ENCODE peak calls at places on chromosome 16, in four cellular contexts. C is adrenal gland, N is IMR-90, Q is fibroblast of mammary gland. X is an unnamed sample.

GRCh38 chr16:85451646-85452363 is 161.3 kb upstream of the GSE1 start:
- DNase-seq in N (no peak), C (no peak), Q (no peak), X (no peak)

GRCh38 chr16:81625544-81626152 is 153.4 kb upstream of the PLCG2 start:
- DNase-seq in C (peak; percentile 95), N (peak; percentile 43), Q (peak; percentile 29), X (peak; percentile 56)

GRCh38 chr16:27718767-27719445 is 169.0 kb downstream of the KATNIP start:
- DNase-seq in C (no peak), Q (no peak), N (no peak), X (no peak)

GRCh38 chr16:22757202-22757601 is 56.8 kb upstream of the HS3ST2 start:
- DNase-seq in C (no peak), Q (no peak), N (no peak), X (no peak)

GRCh38 chr16:65083181-65083845 is 38.5 kb downstream of the CDH11 start:
- DNase-seq in C (no peak), N (peak; percentile 45), Q (peak; percentile 62), X (peak; percentile 37)

GRCh38 chr16:53872248-53873221 is 168.6 kb downstream of the FTO start:
- DNase-seq in N (peak; percentile 93), Q (peak; percentile 89), C (no peak), X (peak; percentile 91)

GRCh38 chr16:68369697-68370096 is 58.9 kb downstream of the PRMT7 start:
- DNase-seq in Q (no peak), N (no peak), C (no peak), X (no peak)

GRCh38 chr16:10988164-10988803 is 43.9 kb downstream of the CLEC16A start:
- DNase-seq in N (no peak), C (no peak), Q (no peak), X (no peak)

GRCh38 chr16:55488306-55488705 is 9.3 kb downstream of the MMP2 start:
- DNase-seq in N (no peak), Q (no peak), C (no peak), X (peak; percentile 64)

GRCh38 chr16:89473791-89474414 is 16.5 kb downstream of the ANKRD11 start:
- DNase-seq in N (peak; percentile 56), C (peak; percentile 44), Q (peak; percentile 82), X (peak; percentile 65)

GRCh38 chr16:86931410-86931941 is 353.1 kb downstream of the FOXL1 start:
- DNase-seq in N (peak; percentile 89), C (peak; percentile 23), Q (peak; percentile 75), X (peak; percentile 90)

GRCh38 chr16:69306031-69306430 is 5.1 kb upstream of the VPS4A start:
- DNase-seq in Q (peak; percentile 34), N (no peak), C (no peak), X (peak; percentile 64)

GRCh38 chr16:87416826-87417471 is 24.8 kb downstream of the MAP1LC3B start:
- DNase-seq in C (peak; percentile 42), Q (peak; percentile 78), N (peak; percentile 72), X (peak; percentile 71)

GRCh38 chr16:14957576-14958322 is 17.1 kb upstream of the PDXDC1 start:
- DNase-seq in N (no peak), C (peak; percentile 12), Q (no peak), X (no peak)

GRCh38 chr16:83744521-83744981 is 63.2 kb upstream of the HSBP1 start:
- DNase-seq in C (peak; percentile 70), N (peak; percentile 7), Q (no peak), X (peak; percentile 29)

GRCh38 chr16:12078405-12079245 is 102.1 kb downstream of the SNX29 start:
- DNase-seq in C (no peak), N (no peak), Q (no peak), X (no peak)

GRCh38 chr16:89035013-89035697 is 58.1 kb upstream of the CBFA2T3 start:
- DNase-seq in Q (no peak), N (no peak), C (no peak), X (no peak)

GRCh38 chr16:86382067-86382773 is 128.1 kb upstream of the FOXF1 start:
- DNase-seq in Q (no peak), C (no peak), N (no peak), X (no peak)

GRCh38 chr16:66842765-66843164 is 1.4 kb upstream of the CA7 start:
- DNase-seq in Q (peak; percentile 51), N (peak; percentile 19), C (peak; percentile 54), X (no peak)

GRCh38 chr16:5072334-5073278 is 963 bp downstream of the ALG1 start:
- DNase-seq in Q (no peak), N (no peak), C (no peak), X (no peak)

GRCh38 chr16:84889066-84889465 is 69.3 kb downstream of the CRISPLD2 start:
- DNase-seq in Q (no peak), C (no peak), N (peak; percentile 59), X (no peak)

GRCh38 chr16:61595605-61596004 is 440.6 kb downstream of the CDH8 start:
- DNase-seq in C (no peak), N (no peak), Q (no peak), X (no peak)

GRCh38 chr16:78072275-78072674 is 27.2 kb upstream of the WWOX start:
- DNase-seq in N (no peak), C (no peak), Q (no peak), X (no peak)

GRCh38 chr16:30948956-30949654 is at the start of gene ORAI3:
- DNase-seq in N (peak; percentile 44), C (peak; percentile 79), Q (peak; percentile 46), X (peak; percentile 51)

GRCh38 chr16:13568803-13569202 is 351.2 kb upstream of the ERCC4 start:
- DNase-seq in C (no peak), Q (no peak), N (no peak), X (no peak)

GRCh38 chr16:50925758-50926357 is 184.0 kb downstream of the CYLD start:
- DNase-seq in Q (peak; percentile 30), C (no peak), N (no peak), X (no peak)

GRCh38 chr16:66292241-66292935 is 74.1 kb upstream of the CDH5 start:
- DNase-seq in Q (no peak), C (no peak), N (no peak), X (no peak)

GRCh38 chr16:67170948-67171649 is 761 bp downstream of the NOL3 start:
- DNase-seq in C (no peak), Q (peak; percentile 48), N (peak; percentile 41), X (peak; percentile 45)

GRCh38 chr16:73047536-73048291 is at the start of gene ZFHX3:
- DNase-seq in Q (no peak), N (peak; percentile 49), C (peak; percentile 77), X (peak; percentile 73)
- H3K4me3 ChIP-seq in Q (peak within 1 kb of the TSS; percentile 54), N (peak within 1 kb of the TSS; percentile 53), C (peak within 1 kb of the TSS; percentile 89), X (peak within 1 kb of the TSS; percentile 89)

GRCh38 chr16:3800019-3800418 is 80.5 kb downstream of the CREBBP start:
- DNase-seq in Q (no peak), C (no peak), N (no peak), X (no peak)

GRCh38 chr16:3797904-3798811 is 80.8 kb upstream of the TRAP1 start:
- DNase-seq in N (no peak), Q (no peak), C (no peak), X (no peak)

GRCh38 chr16:3798827-3799226 is 81.5 kb upstream of the TRAP1 start:
- DNase-seq in Q (no peak), N (no peak), C (no peak), X (no peak)

GRCh38 chr16:3800477-3801270 is 79.8 kb downstream of the CREBBP start:
- DNase-seq in C (no peak), Q (no peak), N (no peak), X (no peak)

GRCh38 chr16:3797473-3797872 is 80.1 kb upstream of the TRAP1 start:
- DNase-seq in C (no peak), Q (no peak), N (no peak), X (no peak)
- H3K4me3 ChIP-seq in C (no peak overlapping the region), Q (no peak overlapping the region), N (no peak overlapping the region), X (no peak overlapping the region)

GRCh38 chr16:58337090-58337444 is 42.2 kb upstream of the PRSS54 start:
- DNase-seq in C (peak; percentile 24), N (no peak), Q (no peak), X (no peak)
- H3K4me3 ChIP-seq in C (peak overlapping the region; percentile 10), N (no peak overlapping the region), Q (no peak overlapping the region), X (peak overlapping the region; percentile 47)

DNA sequence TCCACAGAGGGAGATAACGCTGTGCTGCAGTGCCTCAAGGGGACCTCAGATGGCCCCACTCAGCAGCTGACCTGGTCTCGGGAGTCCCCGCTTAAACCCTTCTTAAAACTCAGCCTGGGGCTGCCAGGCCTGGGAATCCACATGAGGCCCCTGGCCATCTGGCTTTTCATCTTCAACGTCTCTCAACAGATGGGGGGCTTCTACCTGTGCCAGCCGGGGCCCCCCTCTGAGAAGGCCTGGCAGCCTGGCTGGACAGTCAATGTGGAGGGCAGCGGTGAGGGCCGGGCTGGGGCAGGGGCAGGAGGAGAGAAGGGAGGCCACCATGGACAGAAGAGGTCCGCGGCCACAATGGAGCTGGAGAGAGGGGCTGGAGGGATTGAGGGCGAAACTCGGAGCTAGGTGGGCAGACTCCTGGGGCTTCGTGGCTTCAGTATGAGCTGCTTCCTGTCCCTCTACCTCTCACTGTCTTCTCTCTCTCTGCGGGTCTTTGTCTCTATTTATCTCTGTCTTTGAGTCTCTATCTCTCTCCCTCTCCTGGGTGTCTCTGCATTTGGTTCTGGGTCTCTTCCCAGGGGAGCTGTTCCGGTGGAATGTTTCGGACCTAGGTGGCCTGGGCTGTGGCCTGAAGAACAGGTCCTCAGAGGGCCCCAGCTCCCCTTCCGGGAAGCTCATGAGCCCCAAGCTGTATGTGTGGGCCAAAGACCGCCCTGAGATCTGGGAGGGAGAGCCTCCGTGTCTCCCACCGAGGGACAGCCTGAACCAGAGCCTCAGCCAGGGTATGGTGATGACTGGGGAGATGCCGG is 769 bp downstream of the CD19 start:
- DNase-seq in Q (no peak), C (no peak), N (no peak), X (no peak)
- H3K4me3 ChIP-seq in Q (no peak overlapping the region), C (no peak overlapping the region), N (no peak overlapping the region), X (no peak overlapping the region)

GRCh38 chr16:1493746-1494094 is 560 bp downstream of the TELO2 start:
- DNase-seq in C (no peak), Q (no peak), N (no peak), X (no peak)

GRCh38 chr16:1494129-1494640 is 1.0 kb downstream of the TELO2 start:
- DNase-seq in C (peak; percentile 82), N (peak; percentile 69), Q (peak; percentile 81), X (peak; percentile 80)

GRCh38 chr16:1495281-1496262 is 2.4 kb downstream of the TELO2 start:
- DNase-seq in C (no peak), Q (no peak), N (no peak), X (no peak)

GRCh38 chr16:1492923-1493745 is at the start of gene TELO2:
- DNase-seq in C (peak; percentile 71), N (peak; percentile 70), Q (peak; percentile 70), X (peak; percentile 66)

GRCh38 chr16:1494711-1495110 is 1.6 kb downstream of the TELO2 start:
- DNase-seq in C (no peak), N (peak; percentile 15), Q (peak; percentile 36), X (peak; percentile 22)
- H3K4me3 ChIP-seq in C (no peak overlapping the region), N (no peak overlapping the region), Q (peak overlapping the region; percentile 74), X (peak overlapping the region; percentile 74)